ENCODE peak calls at places on chromosomes 4 and X, in six cellular contexts. O, I, S, M, J and B are unnamed samples.

GRCh38 chr4:33658971-33659370 is 2585.3 kb downstream of the ARAP2 start:
- DNase-seq in O (no peak), I (no peak), S (no peak), M (peak), J (no peak), B (no peak)

GRCh38 chr4:163356104-163356503 is 12.4 kb downstream of the NPY5R start:
- DNase-seq in O (no peak), I (no peak), S (no peak), M (no peak), J (no peak), B (no peak)

GRCh38 chrX:18353931-18354368 is 538 bp downstream of the SCML2 start:
- DNase-seq in O (peak), I (no peak), S (no peak), M (peak), J (peak), B (peak)

GRCh38 chr4:3807861-3808521 is 41.8 kb downstream of the ADRA2C start:
- DNase-seq in O (no peak), I (no peak), S (no peak), M (no peak), J (no peak), B (no peak)

GRCh38 chr4:55216871-55217635 is 91.7 kb upstream of the KDR start:
- DNase-seq in O (peak), I (no peak), S (no peak), M (no peak), J (peak), B (no peak)

GRCh38 chr4:189445613-189446012 is 495.1 kb upstream of the FRG1 start:
- DNase-seq in O (no peak), I (no peak), S (no peak), M (no peak), J (no peak), B (no peak)

GRCh38 chr4:119585771-119586170 is 42.8 kb downstream of the PDE5A start:
- DNase-seq in O (peak), I (no peak), S (peak), M (no peak), J (peak), B (no peak)

GRCh38 chr4:55549888-55550287 is 3.2 kb upstream of the CLOCK start:
- DNase-seq in O (peak), I (peak), S (peak), M (no peak), J (peak), B (peak)

GRCh38 chrX:21131346-21131745 is 242.9 kb upstream of the CNKSR2 start:
- DNase-seq in O (no peak), I (no peak), S (no peak), M (no peak), J (no peak), B (no peak)

GRCh38 chrX:137033774-137034507 is at the start of gene GPR101:
- DNase-seq in O (no peak), I (no peak), S (no peak), M (no peak), J (no peak), B (no peak)

GRCh38 chr4:43132010-43132582 is 239.6 kb downstream of the GRXCR1 start:
- DNase-seq in O (peak), I (peak), S (peak), M (peak), J (peak), B (peak)

GRCh38 chr4:5029447-5029846 is 10.2 kb upstream of the CYTL1 start:
- DNase-seq in O (no peak), I (no peak), S (no peak), M (no peak), J (no peak), B (no peak)

GRCh38 chrX:19593684-19594083 is 78.4 kb upstream of the MAP3K15 start:
- DNase-seq in O (peak), I (peak), S (peak), M (peak), J (peak), B (peak)

GRCh38 chr4:86968477-86969015 is 33.7 kb downstream of the AFF1 start:
- DNase-seq in O (no peak), I (no peak), S (no peak), M (no peak), J (no peak), B (no peak)

GRCh38 chr4:38509551-38509950 is 154.4 kb upstream of the KLF3 start:
- DNase-seq in O (no peak), I (no peak), S (no peak), M (no peak), J (no peak), B (no peak)

GRCh38 chr4:16195209-16195608 is 31.1 kb downstream of the TAPT1 start:
- DNase-seq in O (no peak), I (no peak), S (no peak), M (no peak), J (no peak), B (no peak)

GRCh38 chr4:94345984-94346383 is 3.3 kb upstream of the HPGDS start:
- DNase-seq in O (no peak), I (no peak), S (no peak), M (no peak), J (no peak), B (no peak)

GRCh38 chrX:51456814-51457213 is 39.6 kb downstream of the NUDT11 start:
- DNase-seq in O (no peak), I (no peak), S (no peak), M (no peak), J (peak), B (no peak)

GRCh38 chr4:82017680-82018079 is 356.1 kb downstream of the HNRNPD start:
- DNase-seq in O (peak), I (no peak), S (no peak), M (no peak), J (peak), B (peak)

GRCh38 chrX:24396236-24396929 is 35.9 kb downstream of the SUPT20HL1 start:
- DNase-seq in O (no peak), I (no peak), S (peak), M (peak), J (peak), B (peak)

GRCh38 chr4:180999217-180999616 is 1244.0 kb upstream of the TENM3 start:
- DNase-seq in O (no peak), I (no peak), S (no peak), M (no peak), J (no peak), B (no peak)

GRCh38 chr4:103375278-103375677 is 177.1 kb upstream of the CENPE start:
- DNase-seq in O (peak), I (peak), S (no peak), M (no peak), J (peak), B (peak)

GRCh38 chr4:7124643-7125442 is 57.0 kb upstream of the GRPEL1 start:
- DNase-seq in O (peak), I (no peak), S (peak), M (no peak), J (peak), B (peak)

GRCh38 chr4:180635276-180635675 is 1607.9 kb upstream of the TENM3 start:
- DNase-seq in O (peak), I (no peak), S (peak), M (no peak), J (no peak), B (peak)

GRCh38 chr4:48748949-48749596 is 31.0 kb downstream of the FRYL start:
- DNase-seq in O (no peak), I (no peak), S (no peak), M (no peak), J (no peak), B (no peak)

GRCh38 chr4:90025248-90025647 is 101.9 kb upstream of the CCSER1 start:
- DNase-seq in O (peak), I (peak), S (peak), M (no peak), J (peak), B (peak)

GRCh38 chr4:86493460-86493859 is 100.7 kb upstream of the PTPN13 start:
- DNase-seq in O (no peak), I (no peak), S (no peak), M (peak), J (no peak), B (no peak)

GRCh38 chr4:187999406-187999932 is 3.9 kb downstream of the ZFP42 start:
- DNase-seq in O (no peak), I (no peak), S (no peak), M (no peak), J (no peak), B (no peak)

GRCh38 chr4:169899295-169899694 is 126.9 kb downstream of the MFAP3L start:
- DNase-seq in O (peak), I (peak), S (peak), M (peak), J (peak), B (no peak)

GRCh38 chrX:56798866-56799864 is 70.1 kb downstream of the NBDY start:
- DNase-seq in O (no peak), I (no peak), S (no peak), M (no peak), J (no peak), B (no peak)

GRCh38 chr4:87880106-87880505 is 47.3 kb downstream of the MEPE start:
- DNase-seq in O (no peak), I (no peak), S (no peak), M (no peak), J (no peak), B (no peak)

GRCh38 chrX:10482262-10482661 is 138.1 kb downstream of the MID1 start:
- DNase-seq in O (no peak), I (no peak), S (no peak), M (no peak), J (no peak), B (no peak)

GRCh38 chr4:10151182-10151581 is 34.6 kb upstream of the WDR1 start:
- DNase-seq in O (no peak), I (no peak), S (no peak), M (no peak), J (no peak), B (no peak)

GRCh38 chr4:168019019-168019651 is 73.2 kb upstream of the ANXA10 start:
- DNase-seq in O (peak), I (no peak), S (no peak), M (no peak), J (peak), B (no peak)

GRCh38 chr4:25696409-25696808 is 40.8 kb downstream of the SLC34A2 start:
- DNase-seq in O (no peak), I (no peak), S (no peak), M (no peak), J (no peak), B (no peak)

GRCh38 chr4:7943211-7943610 is 3.5 kb upstream of the AFAP1 start:
- DNase-seq in O (no peak), I (no peak), S (no peak), M (no peak), J (no peak), B (no peak)

GRCh38 chr4:41143721-41144379 is 70.5 kb downstream of the APBB2 start:
- DNase-seq in O (peak), I (no peak), S (peak), M (peak), J (peak), B (no peak)

GRCh38 chr4:41526628-41527027 is 11.3 kb upstream of the LIMCH1 start:
- DNase-seq in O (no peak), I (no peak), S (no peak), M (no peak), J (peak), B (no peak)

GRCh38 chrX:2320580-2321327 is 180.0 kb downstream of the DHRSX start:
- DNase-seq in O (peak), I (no peak), S (peak), M (peak), J (no peak), B (no peak)

GRCh38 chr4:5890063-5890727 is 2.7 kb downstream of the CRMP1 start:
- DNase-seq in O (no peak), I (no peak), S (no peak), M (peak), J (no peak), B (no peak)